ENCODE peak calls at places on chromosomes 4 and X, in six cellular contexts. E is activated naive CD4-positive, alpha-beta T cell treated with anti-CD3 and anti-CD28 coated beads, Interleukin-2, amount 50 U/mL, for 72 hours; U is heart left ventricle; S is T-helper 1 cell; N is T-helper 9 cell; Z is EL. R is an unnamed sample.
A peak's percentile ranks its signal among the peaks of the same experiment; 100 is the strongest.

GRCh38 chr4:53863731-53864130 is 200.7 kb downstream of the CHIC2 start:
- DNase-seq in E (no peak), U (peak; percentile 44), S (no peak), N (no peak), Z (no peak), R (no peak)

GRCh38 chrX:121642415-121642814 is 595.0 kb downstream of the GLUD2 start:
- DNase-seq in E (no peak), U (no peak), S (no peak), N (no peak), Z (peak; percentile 46), R (no peak)

GRCh38 chr4:45946699-45947098 is 177.2 kb downstream of the GABRG1 start:
- DNase-seq in E (no peak), U (no peak), S (no peak), N (no peak), Z (no peak), R (no peak)

GRCh38 chrX:109635151-109635550 is 10.2 kb upstream of the KCNE5 start:
- DNase-seq in E (no peak), U (no peak), S (no peak), N (no peak), Z (peak; percentile 2), R (no peak)

GRCh38 chrX:7067266-7067665 is 80.2 kb upstream of the STS start:
- DNase-seq in E (no peak), U (no peak), S (no peak), N (no peak), Z (no peak), R (no peak)

GRCh38 chr4:176883108-176883550 is 90.4 kb upstream of the VEGFC start:
- DNase-seq in E (no peak), U (no peak), S (no peak), N (no peak), Z (no peak), R (no peak)

GRCh38 chr4:117900832-117901231 is 133.5 kb upstream of the NDST3 start:
- DNase-seq in E (no peak), U (no peak), S (no peak), N (no peak), Z (no peak), R (no peak)

GRCh38 chr4:8869002-8869878 is 2.4 kb downstream of the HMX1 start:
- DNase-seq in E (no peak), U (no peak), S (no peak), N (no peak), Z (no peak), R (no peak)

GRCh38 chrX:38654302-38654701 is 93.0 kb downstream of the TSPAN7 start:
- DNase-seq in E (no peak), U (no peak), S (no peak), N (no peak), Z (peak; percentile 1), R (no peak)